ENCODE peak calls at places on chromosomes 6 and 20, in five cellular contexts. M is kidney glomerular epithelial cell, S is NCI-H1105 treated with DMSO at 0.1 percent for 48 hours, Z is Ammon's horn, B is posterior vena cava. D is an unnamed sample.

GRCh38 chr6:158801655-158802294 is 17.4 kb downstream of the EZR start:
- DNase-seq in M (no peak), Z (no peak), S (no peak), B (no peak), D (no peak)

GRCh38 chr20:17083738-17084137 is 143.1 kb upstream of the PCSK2 start:
- DNase-seq in B (no peak), Z (no peak), M (no peak), S (no peak), D (no peak)

GRCh38 chr20:59207742-59208357 is 44.2 kb downstream of the ZNF831 start:
- DNase-seq in B (no peak), Z (peak; percentile 83), S (peak; percentile 54), M (no peak), D (peak; percentile 90)

GRCh38 chr20:23225407-23226060 is 125.1 kb upstream of the NXT1 start:
- DNase-seq in B (peak; percentile 88), S (no peak), M (no peak), Z (peak; percentile 69), D (no peak)

GRCh38 chr6:13573669-13574110 is 711 bp upstream of the SIRT5 start:
- DNase-seq in M (no peak), Z (peak; percentile 49), S (peak; percentile 65), B (no peak), D (peak; percentile 81)

GRCh38 chr6:147808631-147809030 is 300.1 kb downstream of the SAMD5 start:
- DNase-seq in S (no peak), B (no peak), M (no peak), Z (no peak), D (no peak)

GRCh38 chr20:63529861-63530787 is 7.1 kb downstream of the PTK6 start:
- DNase-seq in B (no peak), M (no peak), Z (no peak), S (no peak), D (peak; percentile 67)

GRCh38 chr6:41470341-41471063 is 75.7 kb upstream of the FOXP4 start:
- DNase-seq in B (peak; percentile 93), M (no peak), Z (no peak), S (no peak), D (no peak)

GRCh38 chr6:24872769-24873168 is 63.0 kb downstream of the RIPOR2 start:
- DNase-seq in Z (no peak), S (no peak), M (no peak), B (no peak), D (no peak)

GRCh38 chr6:1917628-1918371 is 308.1 kb downstream of the FOXC1 start:
- DNase-seq in M (peak; percentile 98), Z (peak; percentile 18), S (no peak), B (no peak), D (no peak)

GRCh38 chr6:112232845-112233256 is 21.5 kb downstream of the LAMA4 start:
- DNase-seq in S (no peak), M (peak; percentile 8), Z (no peak), B (peak; percentile 79), D (no peak)

GRCh38 chr20:58712116-58712822 is 19.7 kb downstream of the NPEPL1 start:
- DNase-seq in Z (peak; percentile 1), S (no peak), M (no peak), B (peak; percentile 69), D (no peak)

GRCh38 chr6:12440981-12441380 is 150.8 kb downstream of the EDN1 start:
- DNase-seq in M (no peak), Z (no peak), B (no peak), S (no peak), D (no peak)

GRCh38 chr20:2314759-2315439 is 19.1 kb downstream of the TGM3 start:
- DNase-seq in B (peak; percentile 91), S (no peak), Z (no peak), M (no peak), D (no peak)

GRCh38 chr6:11779308-11780096 is 899 bp upstream of the ADTRP start:
- DNase-seq in B (no peak), S (no peak), M (no peak), Z (peak; percentile 70), D (no peak)

GRCh38 chr6:13364842-13365241 is 36.5 kb upstream of the TBC1D7 start:
- DNase-seq in Z (no peak), S (no peak), M (no peak), B (no peak), D (no peak)

GRCh38 chr6:84926756-84927155 is 162.4 kb upstream of the TBX18 start:
- DNase-seq in S (no peak), M (no peak), B (no peak), Z (no peak), D (no peak)

GRCh38 chr6:152948150-152948768 is 34.6 kb downstream of the FBXO5 start:
- DNase-seq in Z (peak; percentile 73), S (peak; percentile 64), M (peak; percentile 25), B (no peak), D (no peak)

GRCh38 chr6:92979281-92979680 is 440.1 kb downstream of the EPHA7 start:
- DNase-seq in Z (no peak), M (no peak), S (no peak), B (no peak), D (no peak)

GRCh38 chr6:20791074-20791473 is 256.8 kb downstream of the CDKAL1 start:
- DNase-seq in B (no peak), M (no peak), Z (no peak), S (no peak), D (no peak)

GRCh38 chr6:41781302-41781711 is 725 bp downstream of the PRICKLE4 start:
- DNase-seq in M (no peak), B (no peak), S (no peak), Z (no peak), D (peak; percentile 79)

GRCh38 chr20:1827974-1828785 is 67.0 kb upstream of the SIRPA start:
- DNase-seq in Z (peak; percentile 97), M (peak; percentile 78), S (no peak), B (no peak), D (no peak)

GRCh38 chr20:53613748-53614147 is 20.1 kb upstream of the ZNF217 start:
- DNase-seq in B (no peak), Z (no peak), S (no peak), M (no peak), D (no peak)

GRCh38 chr6:90039911-90040310 is 145.6 kb downstream of the GJA10 start:
- DNase-seq in S (no peak), M (no peak), Z (no peak), B (no peak), D (no peak)

GRCh38 chr20:44532248-44532980 is 10.5 kb upstream of the SERINC3 start:
- DNase-seq in Z (no peak), B (no peak), M (peak; percentile 21), S (peak; percentile 2), D (no peak)

GRCh38 chr6:136720045-136720760 is 72.1 kb downstream of the MAP3K5 start:
- DNase-seq in Z (peak; percentile 31), B (no peak), S (no peak), M (no peak), D (no peak)

GRCh38 chr6:79215233-79215824 is 19.2 kb downstream of the HMGN3 start:
- DNase-seq in B (no peak), Z (no peak), S (peak; percentile 13), M (no peak), D (no peak)

GRCh38 chr6:167766986-167767714 is 59.6 kb upstream of the AFDN start:
- DNase-seq in M (no peak), S (no peak), B (peak; percentile 61), Z (no peak), D (peak; percentile 54)

GRCh38 chr6:161001421-161001820 is 9.9 kb downstream of the MAP3K4 start:
- DNase-seq in S (peak; percentile 95), B (no peak), Z (no peak), M (no peak), D (no peak)

GRCh38 chr20:20520776-20521175 is 152.9 kb downstream of the INSM1 start:
- DNase-seq in S (no peak), B (no peak), Z (no peak), M (peak; percentile 15), D (no peak)

GRCh38 chr6:63496388-63496804 is 75.9 kb upstream of the LOC128125822 start:
- DNase-seq in M (no peak), S (no peak), B (no peak), Z (no peak), D (no peak)

D was measured in spleen.